ENCODE peak calls at places on chromosomes 2 and 18, in ten cellular contexts. B is PC-3; C is SIG-M5; P is AG09319; R is AG10803; S is H54; Y is stimulated activated CD4-positive, alpha-beta T cell treated with anti-CD3 and anti-CD28 coated beads, Interleukin-2, amount 100 ng/mL, for 48 hours; D is HL-60; H is pancreas; U is spleen. E is an unnamed sample.

GRCh38 chr2:78979380-78980238 is 45.9 kb upstream of the REG3G start:
- DNase-seq in B (peak; percentile 54), C (no peak), P (no peak), R (no peak), S (no peak), Y (peak; percentile 3), D (peak; percentile 51), H (no peak), U (no peak), E (no peak)

GRCh38 chr2:127614246-127614645 is 31.7 kb upstream of the GPR17 start:
- DNase-seq in B (no peak), C (no peak), P (no peak), R (no peak), S (no peak), Y (no peak), D (no peak), H (no peak), U (no peak), E (no peak)

GRCh38 chr2:231433990-231434389 is 30.3 kb downstream of the NCL start:
- DNase-seq in B (no peak), C (no peak), P (no peak), R (no peak), S (no peak), Y (no peak), D (no peak), H (no peak), U (no peak), E (no peak)

GRCh38 chr2:25618676-25619075 is 54.7 kb downstream of the DTNB start:
- DNase-seq in B (peak; percentile 96), C (no peak), P (no peak), R (peak; percentile 34), S (peak; percentile 12), Y (no peak), D (no peak), H (no peak), U (no peak), E (peak; percentile 72)

GRCh38 chr2:172972005-172972619 is 103.5 kb upstream of the MAP3K20 start:
- DNase-seq in B (peak; percentile 60), C (no peak), P (no peak), R (peak; percentile 45), S (peak; percentile 25), Y (peak; percentile 50), D (peak; percentile 50), H (no peak), U (no peak), E (peak; percentile 67)

GRCh38 chr2:190589008-190589407 is 54.5 kb upstream of the NEMP2 start:
- DNase-seq in B (no peak), C (no peak), P (no peak), R (no peak), S (no peak), Y (no peak), D (no peak), H (no peak), U (no peak), E (no peak)

GRCh38 chr2:61368687-61369665 is 101.9 kb downstream of the USP34 start:
- DNase-seq in B (no peak), C (no peak), P (no peak), R (no peak), S (no peak), Y (peak; percentile 2), D (no peak), H (no peak), U (no peak), E (no peak)

GRCh38 chr2:46241344-46241743 is 55.9 kb upstream of the EPAS1 start:
- DNase-seq in B (peak; percentile 38), C (no peak), P (no peak), R (no peak), S (peak; percentile 21), Y (no peak), D (no peak), H (no peak), U (no peak), E (peak; percentile 50)

GRCh38 chr18:38241216-38241615 is 675.6 kb upstream of the CELF4 start:
- DNase-seq in B (no peak), C (no peak), P (no peak), R (no peak), S (no peak), Y (no peak), D (no peak), H (no peak), U (no peak), E (no peak)

GRCh38 chr2:221969087-221969829 is 329.5 kb downstream of the PAX3 start:
- DNase-seq in B (peak; percentile 63), C (no peak), P (no peak), R (peak; percentile 49), S (peak; percentile 15), Y (no peak), D (peak; percentile 18), H (no peak), U (no peak), E (peak; percentile 77)

E was measured in foreskin fibroblast.